ENCODE peak calls at places on chromosomes 5 and 9, in four cellular contexts. D is body of pancreas, R is adipocyte, Y is PC-9. O is an unnamed sample.

GRCh38 chr9:134326754-134327526 is 685 bp downstream of the RXRA start:
- DNase-seq in Y (no peak), R (peak; percentile 67), D (no peak), O (no peak)

GRCh38 chr5:35902032-35902681 is 36.3 kb downstream of the CAPSL start:
- DNase-seq in Y (no peak), R (peak; percentile 13), D (no peak), O (no peak)

GRCh38 chr5:180563994-180564393 is 27.3 kb downstream of the SCGB3A1 start:
- DNase-seq in Y (no peak), D (no peak), R (no peak), O (no peak)

GRCh38 chr5:147963948-147964693 is 57.8 kb upstream of the C5orf46 start:
- DNase-seq in D (no peak), Y (no peak), R (no peak), O (peak; percentile 11)

GRCh38 chr5:34538026-34538672 is 118.0 kb upstream of the RAI14 start:
- DNase-seq in D (peak; percentile 52), R (no peak), Y (no peak), O (no peak)

GRCh38 chr5:79800979-79801827 is 111.6 kb downstream of the CMYA5 start:
- DNase-seq in D (no peak), R (peak; percentile 24), Y (no peak), O (peak; percentile 50)

GRCh38 chr5:137095597-137095996 is 403.5 kb downstream of the SPOCK1 start:
- DNase-seq in Y (no peak), D (no peak), R (no peak), O (no peak)

GRCh38 chr5:133451926-133452325 is 160.4 kb downstream of the FSTL4 start:
- DNase-seq in R (no peak), D (no peak), Y (no peak), O (no peak)

GRCh38 chr9:84773023-84773422 is 103.5 kb downstream of the NTRK2 start:
- DNase-seq in R (no peak), Y (no peak), D (no peak), O (no peak)

GRCh38 chr9:97906236-97906831 is 16.0 kb downstream of the TRMO start:
- DNase-seq in D (no peak), R (no peak), Y (no peak), O (no peak)

GRCh38 chr9:106684940-106685695 is 177.8 kb upstream of the ZNF462 start:
- DNase-seq in D (no peak), R (no peak), Y (no peak), O (no peak)

GRCh38 chr5:167937628-167938000 is 353.8 kb upstream of the WWC1 start:
- DNase-seq in D (no peak), Y (no peak), R (no peak), O (no peak)

GRCh38 chr5:152688561-152689274 is 283.6 kb upstream of the NMUR2 start:
- DNase-seq in D (no peak), R (peak; percentile 28), Y (peak; percentile 60), O (no peak)

GRCh38 chr5:60487885-60488425 is 212.0 kb downstream of the DEPDC1B start:
- DNase-seq in Y (peak; percentile 63), R (peak; percentile 14), D (peak; percentile 16), O (no peak)

GRCh38 chr9:78314953-78315870 is 18.3 kb downstream of the PSAT1 start:
- DNase-seq in Y (no peak), D (peak; percentile 42), R (peak; percentile 53), O (no peak)

GRCh38 chr9:35687306-35687705 is 2.4 kb downstream of the TPM2 start:
- DNase-seq in D (no peak), R (no peak), Y (no peak), O (no peak)

GRCh38 chr5:14699159-14699558 is 34.6 kb downstream of the OTULIN start:
- DNase-seq in Y (no peak), D (no peak), R (no peak), O (no peak)

GRCh38 chr5:77426670-77427069 is 65.4 kb downstream of the WDR41 start:
- DNase-seq in D (no peak), R (peak; percentile 42), Y (peak; percentile 36), O (no peak)

GRCh38 chr5:59522201-59522831 is 371.2 kb downstream of the PDE4D start:
- DNase-seq in Y (peak; percentile 72), R (no peak), D (no peak), O (no peak)

GRCh38 chr9:109730228-109730627 is 49.8 kb upstream of the PALM2AKAP2 start:
- DNase-seq in R (peak; percentile 81), Y (peak; percentile 91), D (no peak), O (no peak)

DNA sequence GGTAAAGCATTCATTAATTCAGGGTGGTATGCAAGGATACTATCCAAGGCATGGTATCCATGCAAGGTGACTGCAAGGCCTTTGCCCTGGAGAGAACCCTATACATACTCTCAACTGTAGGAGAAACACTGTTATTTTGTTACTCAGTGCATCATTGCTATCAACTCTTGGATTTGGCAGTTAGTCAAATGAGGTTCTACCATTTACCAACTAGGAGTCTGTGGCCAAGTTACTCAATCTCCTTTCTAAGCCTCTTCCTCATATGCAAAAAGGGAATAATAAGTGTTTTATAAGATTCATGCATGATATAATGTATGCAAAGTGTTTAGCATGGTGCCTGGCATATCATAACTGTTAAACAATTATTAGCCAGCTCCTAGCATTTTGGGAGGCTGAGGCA is 4.0 kb downstream of the PCDHGC3 start:
- DNase-seq in D (no peak), R (peak; percentile 29), Y (no peak), O (no peak)
- H3K4me1 ChIP-seq in D (peaks cover 40% of the 10 kb centered on the region), R (peaks cover 34% of the 10 kb centered on the region), Y (no peaks in the 10 kb centered on the region), O (peaks cover 65% of the 10 kb centered on the region)

DNA sequence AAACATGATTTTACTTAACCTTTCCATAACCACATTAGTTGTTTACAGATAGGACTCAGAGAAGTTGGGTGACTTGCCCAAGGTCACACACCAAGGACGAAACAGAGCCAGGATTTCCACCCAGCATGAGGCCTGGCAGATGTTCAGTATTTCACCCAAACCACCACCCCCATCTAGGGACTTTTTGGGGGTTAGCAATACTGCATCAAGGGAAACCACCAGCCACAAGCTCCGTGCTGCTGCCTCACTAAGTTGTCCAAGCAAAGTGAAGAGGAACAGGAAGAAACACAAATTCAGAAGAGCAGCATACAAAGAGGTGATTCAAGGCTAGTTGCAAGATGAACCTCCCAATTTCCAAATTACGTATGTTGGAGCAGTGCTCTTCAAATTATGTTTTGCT is 219.6 kb upstream of the RORB start:
- DNase-seq in D (no peak), Y (no peak), R (no peak), O (no peak)
- H3K4me1 ChIP-seq in D (no peaks in the 10 kb centered on the region), Y (no peaks in the 10 kb centered on the region), R (no peaks in the 10 kb centered on the region), O (no peaks in the 10 kb centered on the region)

DNA sequence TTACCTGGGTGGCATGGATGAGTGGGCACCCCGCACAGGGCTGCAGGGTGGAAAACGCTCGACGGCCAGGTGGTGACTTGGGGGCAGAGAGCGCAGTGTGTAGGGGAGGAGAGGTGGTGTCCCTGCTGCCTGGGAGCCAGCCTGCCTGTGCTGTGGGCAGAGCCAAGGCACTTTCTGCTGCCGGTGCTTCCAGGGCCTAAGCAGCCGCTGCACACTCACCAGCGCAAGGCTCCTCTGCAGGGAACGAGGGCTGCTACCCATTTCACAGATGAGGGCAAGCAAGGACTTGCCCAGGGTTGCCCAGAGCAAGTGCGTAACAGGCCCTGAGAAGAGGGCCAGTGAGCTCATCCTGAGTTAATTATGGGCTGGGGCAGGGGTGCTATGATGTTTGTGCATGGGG is 62.5 kb downstream of the CRB2 start:
- DNase-seq in Y (no peak), D (no peak), R (no peak), O (no peak)
- H3K4me1 ChIP-seq in Y (peaks cover 8% of the 10 kb centered on the region), D (no peaks in the 10 kb centered on the region), R (no peaks in the 10 kb centered on the region), O (no peaks in the 10 kb centered on the region)

DNA sequence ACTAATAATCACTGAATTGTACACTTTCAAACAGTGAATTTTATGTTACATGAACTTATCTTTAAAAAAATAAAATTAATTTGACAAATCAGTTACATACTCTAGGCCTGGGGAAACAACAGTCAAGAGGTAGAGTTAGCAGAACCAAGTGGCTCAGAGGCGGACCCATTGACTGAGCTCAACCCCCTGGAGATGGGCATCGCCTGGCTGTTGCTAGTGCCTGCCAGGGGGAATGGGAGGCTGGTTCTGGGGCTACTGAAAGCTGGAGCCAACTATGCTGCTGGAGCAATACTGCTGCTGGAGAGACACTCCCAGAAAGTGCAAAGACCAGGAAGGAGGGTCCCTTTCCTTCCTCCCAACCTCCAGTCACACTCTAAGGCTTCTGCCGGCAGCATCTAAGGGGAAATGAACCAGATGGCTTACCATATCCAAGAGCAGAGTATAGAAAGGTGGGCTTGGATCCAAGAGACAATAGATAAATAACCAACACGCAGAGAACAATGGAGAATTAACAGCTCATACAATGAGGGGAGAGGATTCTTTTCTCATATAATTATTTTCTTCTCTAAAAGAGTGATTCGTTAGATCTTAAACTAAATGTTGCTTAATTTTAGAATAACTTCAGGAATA is 40.4 kb upstream of the ANKRD55 start:
- DNase-seq in R (no peak), D (no peak), Y (no peak), O (no peak)
- H3K4me1 ChIP-seq in R (peaks cover 15% of the 10 kb centered on the region), D (peaks cover 10% of the 10 kb centered on the region), Y (peaks cover 11% of the 10 kb centered on the region), O (no peaks in the 10 kb centered on the region)

GRCh38 chr9:114285166-114285867 is 37.6 kb upstream of the ORM1 start:
- DNase-seq in Y (no peak), D (no peak), R (peak; percentile 95), O (peak; percentile 6)
- H3K4me1 ChIP-seq in Y (no peaks in the 10 kb centered on the region), D (peaks cover 8% of the 10 kb centered on the region), R (peaks cover 24% of the 10 kb centered on the region), O (no peaks in the 10 kb centered on the region)

GRCh38 chr5:169648725-169649124 is 11.7 kb downstream of the DOCK2 start:
- DNase-seq in R (no peak), Y (no peak), D (no peak), O (no peak)
- H3K4me1 ChIP-seq in R (peaks cover 16% of the 10 kb centered on the region), Y (no peaks in the 10 kb centered on the region), D (no peaks in the 10 kb centered on the region), O (no peaks in the 10 kb centered on the region)